ENCODE peak calls at places on chromosomes 13 and 19, in four cellular contexts. N is gastrocnemius medialis, S is cardiac muscle cell, X is H9. G is an unnamed sample.

GRCh38 chr13:33125821-33126570 is 109.8 kb downstream of the KL start:
- DNase-seq in N (peak; percentile 81), X (peak; percentile 61), S (peak; percentile 64), G (peak; percentile 82)

GRCh38 chr19:29547981-29548380 is 22.2 kb downstream of the VSTM2B start:
- DNase-seq in N (no peak), X (no peak), S (no peak), G (no peak)

GRCh38 chr13:86567119-86567518 is 767.9 kb upstream of the SLITRK6 start:
- DNase-seq in S (peak; percentile 6), N (no peak), X (peak; percentile 45), G (no peak)

GRCh38 chr13:113918981-113919646 is 54.8 kb downstream of the C13orf46 start:
- DNase-seq in X (peak; percentile 20), S (no peak), N (no peak), G (no peak)

GRCh38 chr13:61777902-61778301 is 362.3 kb upstream of the PCDH20 start:
- DNase-seq in S (no peak), N (no peak), X (no peak), G (no peak)

GRCh38 chr19:4816388-4817165 is 14.9 kb downstream of the TICAM1 start:
- DNase-seq in X (no peak), S (no peak), N (peak; percentile 77), G (no peak)

GRCh38 chr19:1685046-1685445 is 32.6 kb upstream of the TCF3 start:
- DNase-seq in N (no peak), X (no peak), S (no peak), G (no peak)

GRCh38 chr19:30004403-30004802 is 62.4 kb downstream of the URI1 start:
- DNase-seq in N (no peak), X (no peak), S (no peak), G (no peak)

GRCh38 chr13:106369091-106369490 is 166.4 kb downstream of the EFNB2 start:
- DNase-seq in S (no peak), X (no peak), N (no peak), G (no peak)

GRCh38 chr19:40213251-40213793 is 4.9 kb downstream of the TTC9B start:
- DNase-seq in X (no peak), N (no peak), S (no peak), G (no peak)

GRCh38 chr13:99655351-99656091 is 154.2 kb downstream of the TM9SF2 start:
- DNase-seq in X (no peak), S (no peak), N (no peak), G (no peak)

DNA sequence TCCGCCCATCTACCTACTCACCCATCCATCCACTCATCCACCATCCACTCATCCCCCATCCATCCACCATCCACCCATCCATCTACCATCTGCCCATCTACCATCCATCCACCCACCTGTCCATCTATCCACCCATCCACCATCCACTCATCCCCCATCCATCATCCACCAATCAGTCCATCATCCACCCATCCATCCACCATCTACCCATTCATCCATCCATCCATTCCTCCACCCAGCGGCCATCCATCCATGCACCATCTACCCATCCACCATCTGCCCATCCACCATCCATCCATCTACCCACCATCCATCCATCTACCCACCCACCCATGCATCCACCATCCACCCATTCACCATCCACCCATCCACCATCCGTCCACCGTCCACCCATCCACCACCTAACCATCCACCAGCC is 13.6 kb upstream of the JUND start:
- DNase-seq in S (no peak), N (no peak), X (no peak), G (no peak)
- H3K4me1 ChIP-seq in S (peaks cover 1% of the 10 kb centered on the region), N (peaks cover 5% of the 10 kb centered on the region), X (peaks cover 4% of the 10 kb centered on the region), G (peaks cover 30% of the 10 kb centered on the region)

GRCh38 chr19:33910922-33911321 is 114.3 kb downstream of the KCTD15 start:
- DNase-seq in S (no peak), X (no peak), N (no peak), G (no peak)
- H3K27me3 ChIP-seq in S (no peaks in the 10 kb centered on the region), X (no peaks in the 10 kb centered on the region), N (peaks cover 12% of the 10 kb centered on the region), G (no peaks in the 10 kb centered on the region)

DNA sequence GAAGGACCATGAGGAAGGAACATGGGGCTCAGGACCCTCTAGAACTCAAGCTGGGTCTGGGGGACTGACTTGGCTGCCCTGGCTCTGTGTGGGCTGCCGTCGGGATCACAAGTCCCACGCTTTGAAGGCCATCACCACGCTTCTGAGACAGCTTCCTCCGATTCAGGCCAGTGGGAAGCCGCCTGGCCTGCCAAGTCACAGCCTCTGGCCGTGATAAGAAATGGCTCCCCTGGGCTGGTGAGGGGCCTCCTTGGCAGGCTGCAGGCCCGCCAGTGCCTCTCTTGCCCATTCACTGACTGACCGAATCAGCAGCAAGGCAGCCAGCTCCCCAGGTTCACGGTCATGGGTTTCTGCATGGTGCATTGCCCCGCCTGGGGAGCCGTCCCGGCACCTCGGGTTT is 48.8 kb downstream of the COMP start:
- DNase-seq in X (no peak), S (no peak), N (no peak), G (peak; percentile 30)
- H3K4me1 ChIP-seq in X (no peaks in the 10 kb centered on the region), S (peaks cover 59% of the 10 kb centered on the region), N (no peaks in the 10 kb centered on the region), G (peaks cover 43% of the 10 kb centered on the region)

GRCh38 chr13:44335463-44335862 is 38.2 kb upstream of the SERP2 start:
- DNase-seq in X (no peak), S (no peak), N (no peak), G (no peak)

GRCh38 chr13:44334751-44335150 is 38.9 kb upstream of the SERP2 start:
- DNase-seq in N (no peak), S (peak; percentile 52), X (no peak), G (no peak)

GRCh38 chr13:44331912-44332840 is 41.4 kb upstream of the SERP2 start:
- DNase-seq in N (no peak), X (no peak), S (peak; percentile 81), G (peak; percentile 76)

GRCh38 chr13:44331446-44331845 is 42.2 kb upstream of the SERP2 start:
- DNase-seq in X (no peak), N (no peak), S (no peak), G (no peak)

GRCh38 chr13:44333950-44334675 is 39.5 kb upstream of the SERP2 start:
- DNase-seq in S (no peak), N (no peak), X (no peak), G (no peak)
- H3K27me3 ChIP-seq in S (no peaks in the 10 kb centered on the region), N (no peaks in the 10 kb centered on the region), X (no peaks in the 10 kb centered on the region), G (no peaks in the 10 kb centered on the region)

GRCh38 chr19:45515081-45515624 is 7.9 kb downstream of the VASP start:
- DNase-seq in X (no peak), S (no peak), N (peak; percentile 40), G (no peak)
- H3K4me1 ChIP-seq in X (no peaks in the 10 kb centered on the region), S (no peaks in the 10 kb centered on the region), N (peaks cover 7% of the 10 kb centered on the region), G (peaks cover 20% of the 10 kb centered on the region)

DNA sequence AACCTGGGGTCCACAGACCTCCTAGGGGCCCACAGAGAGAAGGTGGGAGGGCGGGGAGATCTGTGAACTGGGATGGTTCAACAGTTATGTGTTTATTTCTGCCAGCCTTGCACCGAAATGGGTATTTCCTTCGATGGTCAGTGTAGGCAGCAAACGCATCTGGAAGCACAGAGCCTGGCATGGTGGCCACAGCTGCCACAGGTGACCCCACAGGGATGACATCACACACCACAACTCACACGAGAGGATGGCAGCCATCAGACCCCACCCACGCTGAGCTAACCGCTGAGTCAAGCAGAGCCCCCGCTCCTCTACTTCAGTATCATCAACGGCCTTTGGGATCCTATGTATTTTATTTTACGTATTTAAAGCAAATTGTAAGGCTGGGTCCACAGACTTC is 37.4 kb downstream of the NAXD start:
- DNase-seq in X (no peak), S (no peak), N (no peak), G (no peak)
- H3K27me3 ChIP-seq in X (no peaks in the 10 kb centered on the region), S (no peaks in the 10 kb centered on the region), N (no peaks in the 10 kb centered on the region), G (no peaks in the 10 kb centered on the region)

DNA sequence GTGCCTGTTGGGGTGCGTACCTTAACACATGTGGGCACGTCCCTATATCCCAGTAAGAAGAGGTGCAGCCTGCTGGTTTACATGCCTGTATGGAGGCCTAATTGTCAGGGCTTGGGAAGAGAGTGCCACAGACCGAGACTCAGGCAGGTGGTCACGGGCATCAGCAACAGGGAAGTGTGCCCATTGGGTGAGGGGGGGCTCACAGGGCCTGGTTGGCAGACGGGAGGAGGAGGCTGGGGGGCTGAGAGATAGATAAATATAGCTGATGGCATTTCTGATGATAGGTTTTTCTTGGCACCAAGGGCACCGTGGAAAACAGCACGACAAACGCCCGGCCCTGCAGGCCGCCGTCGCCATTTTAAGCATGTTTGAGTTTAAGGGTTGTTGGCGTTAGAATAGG is 37.6 kb downstream of the NFIX start:
- DNase-seq in N (no peak), S (no peak), X (no peak), G (no peak)
- H3K4me1 ChIP-seq in N (peaks cover 98% of the 10 kb centered on the region), S (no peaks in the 10 kb centered on the region), X (no peaks in the 10 kb centered on the region), G (peaks cover 43% of the 10 kb centered on the region)

G was measured in testis.